ENCODE peak calls at places on chromosome 2, in four cellular contexts. F, Q, G and D are unnamed samples.

GRCh38 chr2:172972005-172972619 is 103.5 kb upstream of the MAP3K20 start:
- DNase-seq in F (peak), Q (peak), G (peak), D (no peak)

GRCh38 chr2:128381001-128381938 is 62.6 kb upstream of the HS6ST1 start:
- DNase-seq in F (peak), Q (no peak), G (no peak), D (peak)

GRCh38 chr2:1051075-1051474 is 100.4 kb downstream of the SNTG2 start:
- DNase-seq in F (peak), Q (no peak), G (peak), D (no peak)

GRCh38 chr2:55420901-55421300 is 1.2 kb upstream of the CCDC88A start:
- DNase-seq in F (no peak), Q (no peak), G (peak), D (no peak)

GRCh38 chr2:78999410-78999809 is 26.1 kb upstream of the REG3G start:
- DNase-seq in F (peak), Q (no peak), G (peak), D (no peak)

GRCh38 chr2:207483477-207483876 is 46.3 kb upstream of the CREB1 start:
- DNase-seq in F (peak), Q (no peak), G (no peak), D (no peak)

GRCh38 chr2:185510060-185510459 is 228.5 kb upstream of the FSIP2 start:
- DNase-seq in F (no peak), Q (no peak), G (no peak), D (no peak)

GRCh38 chr2:188326669-188327301 is 35.1 kb downstream of the GULP1 start:
- DNase-seq in F (peak), Q (no peak), G (peak), D (no peak)

GRCh38 chr2:227493524-227493923 is 21.6 kb downstream of the AGFG1 start:
- DNase-seq in F (no peak), Q (no peak), G (no peak), D (no peak)

DNA sequence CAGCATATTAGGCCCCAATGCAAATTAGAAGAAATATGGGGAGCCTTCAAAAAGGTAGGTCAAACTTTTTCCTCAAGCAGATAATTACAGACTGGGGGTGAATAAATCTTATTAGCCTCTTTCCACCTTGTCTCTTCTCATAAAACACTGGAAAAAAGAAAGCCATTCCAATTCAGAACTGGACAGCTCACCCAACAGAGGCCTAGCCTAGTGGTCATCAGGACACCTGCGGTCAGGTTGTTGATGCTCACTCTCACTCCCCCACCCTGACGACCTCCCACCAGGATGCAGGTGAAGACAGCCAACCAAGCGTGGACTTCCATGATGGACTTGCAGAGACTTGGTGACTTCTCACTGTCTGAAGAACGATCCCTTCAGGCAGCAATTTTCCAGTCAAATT is 207.1 kb downstream of the ALK start:
- DNase-seq in F (no peak), Q (no peak), G (no peak), D (no peak)
- TF ChIP-seq CTCF in F (peak), Q (no peak), G (no peak), D (no peak)

GRCh38 chr2:82344670-82345069 is 2040.1 kb upstream of the LRRTM1 start:
- DNase-seq in F (peak), Q (no peak), G (no peak), D (no peak)
- TF ChIP-seq CTCF in F (peak), Q (no peak), G (no peak), D (no peak)

GRCh38 chr2:239039479-239039861 is 191.6 kb downstream of the TWIST2 start:
- DNase-seq in F (no peak), Q (no peak), G (no peak), D (no peak)
- TF ChIP-seq CTCF in F (no peak), Q (no peak), G (no peak), D (no peak)

GRCh38 chr2:175309799-175310198 is 128.3 kb upstream of the ATP5MC3 start:
- DNase-seq in F (peak), Q (no peak), G (peak), D (no peak)
- TF ChIP-seq CTCF in F (peak), Q (no peak), G (peak), D (no peak)

GRCh38 chr2:120578576-120579352 is 156.9 kb upstream of the GLI2 start:
- DNase-seq in F (no peak), Q (no peak), G (no peak), D (no peak)

GRCh38 chr2:120576509-120577474 is 158.9 kb upstream of the GLI2 start:
- DNase-seq in F (peak), Q (no peak), G (peak), D (no peak)

GRCh38 chr2:120580709-120581108 is 155.0 kb upstream of the GLI2 start:
- DNase-seq in F (no peak), Q (no peak), G (no peak), D (no peak)

GRCh38 chr2:120577896-120578295 is 157.8 kb upstream of the GLI2 start:
- DNase-seq in F (no peak), Q (no peak), G (no peak), D (no peak)

GRCh38 chr2:120579916-120580685 is 155.6 kb upstream of the GLI2 start:
- DNase-seq in F (no peak), Q (no peak), G (no peak), D (no peak)
- TF ChIP-seq CTCF in F (no peak), Q (no peak), G (no peak), D (no peak)

DNA sequence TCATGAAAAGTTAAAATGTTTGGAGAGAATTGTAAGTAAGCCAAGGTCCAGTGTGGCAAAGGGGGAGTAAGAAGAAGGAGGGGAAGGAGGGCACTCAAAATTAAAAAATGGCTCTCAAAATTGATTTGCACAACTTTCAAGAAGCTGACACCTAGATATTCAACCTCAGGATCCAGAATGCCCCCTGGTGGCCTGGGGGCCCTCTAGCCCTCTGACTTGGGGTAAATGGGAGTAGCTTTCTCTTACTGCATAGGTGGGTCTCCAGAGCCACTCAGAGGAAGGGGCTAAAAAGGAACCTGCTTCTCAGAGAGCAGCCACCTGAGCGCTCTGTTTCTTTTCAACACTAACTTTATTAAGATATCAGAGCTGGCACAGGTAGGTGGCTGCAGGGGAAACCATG is 968.5 kb downstream of the BCL11A start:
- DNase-seq in F (no peak), Q (no peak), G (no peak), D (no peak)
- TF ChIP-seq CTCF in F (no peak), Q (peak), G (no peak), D (no peak)